ENCODE peak calls at places on chromosomes 2 and 18, in seven cellular contexts. One of them, this sample, is unnamed. For H3K4me1, the result is how much of the 10 kb centered on the place peaks cover.

GRCh38 chr2:182616471-182617393 is 99.3 kb upstream of the DNAJC10 start:
- DNase-seq in pancreas: no peak
- DNase-seq in testis: no peak
- DNase-seq in CD8-positive, alpha-beta T cell: no peak
- DNase-seq in cardiac muscle cell: no peak
- DNase-seq in heart left ventricle: no peak
- DNase-seq in A549: no peak
- DNase-seq in this sample: no peak

GRCh38 chr2:145088733-145089132 is 568.8 kb upstream of the ZEB2 start:
- DNase-seq in pancreas: no peak
- DNase-seq in testis: no peak
- DNase-seq in CD8-positive, alpha-beta T cell: no peak
- DNase-seq in cardiac muscle cell: no peak
- DNase-seq in heart left ventricle: no peak
- DNase-seq in A549: no peak
- DNase-seq in this sample: no peak

GRCh38 chr2:110755494-110756078 is 23.2 kb downstream of the ACOXL start:
- DNase-seq in pancreas: no peak
- DNase-seq in testis: no peak
- DNase-seq in CD8-positive, alpha-beta T cell: no peak
- DNase-seq in cardiac muscle cell: no peak
- DNase-seq in heart left ventricle: no peak
- DNase-seq in A549: peak
- DNase-seq in this sample: no peak

GRCh38 chr2:27710640-27711430 is 47.1 kb downstream of the SLC4A1AP start:
- DNase-seq in pancreas: no peak
- DNase-seq in testis: no peak
- DNase-seq in CD8-positive, alpha-beta T cell: no peak
- DNase-seq in cardiac muscle cell: no peak
- DNase-seq in heart left ventricle: no peak
- DNase-seq in A549: no peak
- DNase-seq in this sample: no peak

GRCh38 chr2:187499941-187500532 is 52.0 kb upstream of the CALCRL start:
- DNase-seq in pancreas: peak
- DNase-seq in testis: peak
- DNase-seq in CD8-positive, alpha-beta T cell: no peak
- DNase-seq in cardiac muscle cell: peak
- DNase-seq in heart left ventricle: no peak
- DNase-seq in A549: peak
- DNase-seq in this sample: peak

GRCh38 chr2:112644155-112644932 is 1.4 kb upstream of the SLC20A1 start:
- DNase-seq in pancreas: no peak
- DNase-seq in testis: no peak
- DNase-seq in CD8-positive, alpha-beta T cell: no peak
- DNase-seq in cardiac muscle cell: no peak
- DNase-seq in heart left ventricle: no peak
- DNase-seq in A549: no peak
- DNase-seq in this sample: peak

GRCh38 chr2:226797289-226797988 is 2.2 kb downstream of the IRS1 start:
- DNase-seq in pancreas: peak
- DNase-seq in testis: no peak
- DNase-seq in CD8-positive, alpha-beta T cell: no peak
- DNase-seq in cardiac muscle cell: no peak
- DNase-seq in heart left ventricle: peak
- DNase-seq in A549: no peak
- DNase-seq in this sample: no peak

GRCh38 chr2:223933098-223933800 is 11.9 kb downstream of the WDFY1 start:
- DNase-seq in pancreas: no peak
- DNase-seq in testis: no peak
- DNase-seq in CD8-positive, alpha-beta T cell: no peak
- DNase-seq in cardiac muscle cell: no peak
- DNase-seq in heart left ventricle: no peak
- DNase-seq in A549: no peak
- DNase-seq in this sample: no peak

GRCh38 chr2:202043473-202043872 is 9.8 kb downstream of the FZD7 start:
- DNase-seq in pancreas: no peak
- DNase-seq in testis: no peak
- DNase-seq in CD8-positive, alpha-beta T cell: no peak
- DNase-seq in cardiac muscle cell: no peak
- DNase-seq in heart left ventricle: no peak
- DNase-seq in A549: no peak
- DNase-seq in this sample: no peak

GRCh38 chr2:68320118-68320641 is 431 bp upstream of the CNRIP1 start:
- DNase-seq in pancreas: no peak
- DNase-seq in testis: no peak
- DNase-seq in CD8-positive, alpha-beta T cell: no peak
- DNase-seq in cardiac muscle cell: peak
- DNase-seq in heart left ventricle: no peak
- DNase-seq in A549: no peak
- DNase-seq in this sample: peak

GRCh38 chr18:79092869-79093268 is 23.7 kb downstream of the ATP9B start:
- DNase-seq in pancreas: no peak
- DNase-seq in testis: no peak
- DNase-seq in CD8-positive, alpha-beta T cell: no peak
- DNase-seq in cardiac muscle cell: no peak
- DNase-seq in heart left ventricle: no peak
- DNase-seq in A549: no peak
- DNase-seq in this sample: no peak

GRCh38 chr2:25386662-25387478 is 45.1 kb upstream of the DNMT3A start:
- DNase-seq in pancreas: no peak
- DNase-seq in testis: no peak
- DNase-seq in CD8-positive, alpha-beta T cell: peak
- DNase-seq in cardiac muscle cell: no peak
- DNase-seq in heart left ventricle: no peak
- DNase-seq in A549: no peak
- DNase-seq in this sample: peak

GRCh38 chr18:56982756-56983155 is 164.1 kb upstream of the BOD1L2 start:
- DNase-seq in pancreas: no peak
- DNase-seq in testis: no peak
- DNase-seq in CD8-positive, alpha-beta T cell: no peak
- DNase-seq in cardiac muscle cell: no peak
- DNase-seq in heart left ventricle: no peak
- DNase-seq in A549: no peak
- DNase-seq in this sample: no peak

GRCh38 chr18:23882616-23883276 is 131.8 kb upstream of the TTC39C start:
- DNase-seq in pancreas: no peak
- DNase-seq in testis: no peak
- DNase-seq in CD8-positive, alpha-beta T cell: no peak
- DNase-seq in cardiac muscle cell: no peak
- DNase-seq in heart left ventricle: no peak
- DNase-seq in A549: no peak
- DNase-seq in this sample: no peak

GRCh38 chr2:239179851-239180371 is 220.9 kb downstream of the HDAC4 start:
- DNase-seq in pancreas: peak
- DNase-seq in testis: no peak
- DNase-seq in CD8-positive, alpha-beta T cell: no peak
- DNase-seq in cardiac muscle cell: no peak
- DNase-seq in heart left ventricle: peak
- DNase-seq in A549: no peak
- DNase-seq in this sample: peak

DNA sequence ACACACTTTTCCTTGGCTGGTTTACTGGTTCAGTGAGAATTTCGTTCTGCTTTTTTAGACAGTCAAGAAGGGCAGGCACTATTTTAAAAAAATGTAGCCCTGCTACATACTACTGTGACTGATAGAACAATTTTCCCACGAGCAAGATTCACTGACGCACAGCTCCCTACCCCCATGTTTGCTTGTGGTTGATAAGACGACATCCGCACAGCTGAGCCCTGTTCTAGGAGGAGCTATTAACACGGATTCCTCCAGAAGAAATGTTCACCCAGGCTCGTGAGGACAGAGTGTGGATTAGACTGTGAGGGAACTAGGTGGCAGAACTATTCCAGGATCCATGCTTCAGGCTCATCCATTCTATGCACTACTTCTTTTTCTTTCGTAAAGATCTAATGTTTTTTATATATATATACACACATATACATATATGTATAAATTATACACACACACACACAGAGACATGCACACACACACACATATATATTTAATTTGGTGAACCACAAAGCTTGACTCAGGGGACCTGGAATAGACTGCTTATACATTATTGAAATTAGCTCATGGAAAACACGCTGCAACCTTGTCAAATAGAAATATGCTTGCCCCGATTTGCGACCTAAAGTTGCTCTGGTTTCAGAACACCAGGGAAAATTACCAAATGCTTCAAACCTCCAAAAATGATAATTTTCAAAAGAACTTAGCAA is 370.3 kb downstream of the SOCS6 start:
- DNase-seq in pancreas: no peak
- DNase-seq in testis: no peak
- DNase-seq in CD8-positive, alpha-beta T cell: peak
- DNase-seq in cardiac muscle cell: peak
- DNase-seq in heart left ventricle: no peak
- DNase-seq in A549: no peak
- DNase-seq in this sample: no peak
- H3K4me3 ChIP-seq in pancreas: no peak
- H3K4me3 ChIP-seq in testis: no peak
- H3K4me3 ChIP-seq in CD8-positive, alpha-beta T cell: peak
- H3K4me3 ChIP-seq in cardiac muscle cell: no peak
- H3K4me3 ChIP-seq in heart left ventricle: peak
- H3K4me3 ChIP-seq in A549: no peak
- H3K4me3 ChIP-seq in this sample: no peak

GRCh38 chr2:105752691-105753090 is 8.0 kb downstream of the NCK2 start:
- DNase-seq in pancreas: no peak
- DNase-seq in testis: no peak
- DNase-seq in CD8-positive, alpha-beta T cell: peak
- DNase-seq in cardiac muscle cell: no peak
- DNase-seq in heart left ventricle: no peak
- DNase-seq in A549: no peak
- DNase-seq in this sample: no peak

GRCh38 chr2:105749583-105750399 is 5.1 kb downstream of the NCK2 start:
- DNase-seq in pancreas: no peak
- DNase-seq in testis: peak
- DNase-seq in CD8-positive, alpha-beta T cell: peak
- DNase-seq in cardiac muscle cell: no peak
- DNase-seq in heart left ventricle: no peak
- DNase-seq in A549: no peak
- DNase-seq in this sample: peak

GRCh38 chr2:105750735-105751134 is 6.0 kb downstream of the NCK2 start:
- DNase-seq in pancreas: no peak
- DNase-seq in testis: no peak
- DNase-seq in CD8-positive, alpha-beta T cell: peak
- DNase-seq in cardiac muscle cell: no peak
- DNase-seq in heart left ventricle: no peak
- DNase-seq in A549: no peak
- DNase-seq in this sample: peak

GRCh38 chr2:105753380-105753779 is 8.7 kb downstream of the NCK2 start:
- DNase-seq in pancreas: no peak
- DNase-seq in testis: no peak
- DNase-seq in CD8-positive, alpha-beta T cell: peak
- DNase-seq in cardiac muscle cell: no peak
- DNase-seq in heart left ventricle: no peak
- DNase-seq in A549: no peak
- DNase-seq in this sample: peak

DNA sequence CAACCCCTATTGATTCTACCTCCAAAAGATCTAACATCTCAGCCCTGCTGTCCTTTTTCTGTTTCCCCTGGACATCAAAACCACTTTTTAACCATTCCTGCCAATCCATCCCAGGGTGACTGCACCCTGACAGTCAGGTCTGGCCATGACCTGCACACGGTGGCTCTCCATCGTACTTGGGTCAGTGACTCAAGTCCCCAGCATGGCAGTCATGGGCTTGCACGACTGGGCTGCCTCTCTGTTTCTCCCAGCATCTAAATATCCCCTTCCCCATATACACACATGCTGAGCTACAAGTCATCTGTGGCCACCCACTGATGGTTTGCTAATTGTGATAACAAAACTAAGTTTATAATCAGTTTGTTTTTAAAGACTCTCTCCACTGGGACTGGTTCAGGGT is 6.6 kb downstream of the NCK2 start:
- DNase-seq in pancreas: no peak
- DNase-seq in testis: no peak
- DNase-seq in CD8-positive, alpha-beta T cell: peak
- DNase-seq in cardiac muscle cell: no peak
- DNase-seq in heart left ventricle: no peak
- DNase-seq in A549: no peak
- DNase-seq in this sample: peak
- H3K4me1 ChIP-seq in pancreas: under half
- H3K4me1 ChIP-seq in testis: half or more
- H3K4me1 ChIP-seq in CD8-positive, alpha-beta T cell: half or more
- H3K4me1 ChIP-seq in cardiac muscle cell: under half
- H3K4me1 ChIP-seq in heart left ventricle: under half
- H3K4me1 ChIP-seq in A549: under half
- H3K4me1 ChIP-seq in this sample: under half

DNA sequence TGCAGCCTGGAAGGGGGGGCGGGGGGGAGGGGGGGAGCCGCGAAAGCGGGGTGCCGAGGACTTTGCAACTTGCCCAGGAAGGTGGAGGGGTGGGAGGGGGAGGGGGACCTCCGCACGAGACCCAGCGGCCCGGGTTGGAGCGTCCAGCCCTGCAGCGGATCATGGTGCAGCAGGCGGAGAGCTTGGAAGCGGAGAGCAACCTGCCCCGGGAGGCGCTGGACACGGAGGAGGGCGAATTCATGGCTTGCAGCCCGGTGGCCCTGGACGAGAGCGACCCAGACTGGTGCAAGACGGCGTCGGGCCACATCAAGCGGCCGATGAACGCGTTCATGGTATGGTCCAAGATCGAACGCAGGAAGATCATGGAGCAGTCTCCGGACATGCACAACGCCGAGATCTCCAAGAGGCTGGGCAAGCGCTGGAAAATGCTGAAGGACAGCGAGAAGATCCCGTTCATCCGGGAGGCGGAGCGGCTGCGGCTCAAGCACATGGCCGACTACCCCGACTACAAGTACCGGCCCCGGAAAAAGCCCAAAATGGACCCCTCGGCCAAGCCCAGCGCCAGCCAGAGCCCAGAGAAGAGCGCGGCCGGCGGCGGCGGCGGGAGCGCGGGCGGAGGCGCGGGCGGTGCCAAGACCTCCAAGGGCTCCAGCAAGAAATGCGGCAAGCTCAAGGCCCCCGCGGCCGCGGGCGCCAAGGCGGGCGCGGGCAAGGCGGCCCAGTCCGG is 540 bp downstream of the SOX11 start:
- DNase-seq in pancreas: no peak
- DNase-seq in testis: no peak
- DNase-seq in CD8-positive, alpha-beta T cell: no peak
- DNase-seq in cardiac muscle cell: peak
- DNase-seq in heart left ventricle: no peak
- DNase-seq in A549: no peak
- DNase-seq in this sample: peak
- H3K4me3 ChIP-seq in pancreas: no peak
- H3K4me3 ChIP-seq in testis: peak
- H3K4me3 ChIP-seq in CD8-positive, alpha-beta T cell: no peak
- H3K4me3 ChIP-seq in cardiac muscle cell: peak
- H3K4me3 ChIP-seq in heart left ventricle: peak
- H3K4me3 ChIP-seq in A549: no peak
- H3K4me3 ChIP-seq in this sample: peak

DNA sequence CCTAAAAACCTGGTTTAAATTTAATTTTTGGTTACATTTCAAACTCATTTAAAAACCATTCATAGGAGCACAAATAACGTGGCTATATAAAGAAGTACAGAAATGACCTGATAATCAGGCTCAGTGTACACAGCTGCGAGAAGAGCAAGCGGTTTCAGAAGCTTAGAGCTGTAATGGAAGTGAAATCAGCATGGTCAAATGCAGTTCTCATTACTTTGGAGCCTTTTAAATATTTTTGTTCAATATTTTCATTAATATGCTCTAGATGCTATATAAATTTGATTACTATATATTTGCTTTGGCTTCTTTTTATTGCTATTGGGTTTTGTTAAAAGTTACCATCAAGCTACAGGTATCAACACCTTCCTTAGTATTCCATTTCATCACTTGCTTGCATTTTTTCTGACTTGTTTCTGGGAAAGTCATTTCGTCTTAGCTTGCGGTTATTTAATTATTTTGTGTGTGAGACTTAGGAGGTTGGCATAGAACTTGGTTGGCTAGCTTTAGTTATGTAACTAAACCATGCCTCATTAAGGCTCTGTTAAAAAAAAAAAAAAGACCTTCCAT is 58.7 kb downstream of the AFTPH start:
- DNase-seq in pancreas: no peak
- DNase-seq in testis: no peak
- DNase-seq in CD8-positive, alpha-beta T cell: no peak
- DNase-seq in cardiac muscle cell: no peak
- DNase-seq in heart left ventricle: no peak
- DNase-seq in A549: no peak
- DNase-seq in this sample: no peak
- H3K4me1 ChIP-seq in pancreas: under half
- H3K4me1 ChIP-seq in testis: under half
- H3K4me1 ChIP-seq in CD8-positive, alpha-beta T cell: under half
- H3K4me1 ChIP-seq in cardiac muscle cell: under half
- H3K4me1 ChIP-seq in heart left ventricle: under half
- H3K4me1 ChIP-seq in A549: under half
- H3K4me1 ChIP-seq in this sample: under half